ENCODE peak calls at places on chromosome 10, in nine cellular contexts. N, L, Y, S, M, G, B, X and E are unnamed samples.

GRCh38 chr10:95168694-95169093 is 25.3 kb upstream of the ACSM6 start:
- DNase-seq in N (no peak), B (no peak), M (no peak), X (no peak), Y (no peak), L (no peak), S (no peak), G (no peak), E (no peak)

GRCh38 chr10:122276611-122277205 is 5.6 kb downstream of the BTBD16 start:
- DNase-seq in M (no peak), B (no peak), X (peak; percentile 50), L (peak; percentile 48), S (no peak), Y (no peak), N (no peak), G (peak; percentile 65), E (no peak)

GRCh38 chr10:125203186-125203800 is 42.9 kb upstream of the CTBP2 start:
- DNase-seq in Y (no peak), X (no peak), M (no peak), B (no peak), N (peak; percentile 22), L (no peak), S (no peak), G (no peak), E (no peak)

GRCh38 chr10:3193751-3194150 is 21.2 kb upstream of the PITRM1 start:
- DNase-seq in N (no peak), S (no peak), B (no peak), M (no peak), G (no peak), Y (no peak), L (no peak), X (no peak), E (no peak)

GRCh38 chr10:70880077-70880534 is 8.3 kb downstream of the PCBD1 start:
- DNase-seq in Y (peak; percentile 82), N (peak; percentile 77), B (peak; percentile 87), G (peak; percentile 68), L (peak; percentile 68), M (peak; percentile 80), S (peak; percentile 72), X (peak; percentile 72), E (peak; percentile 65)

GRCh38 chr10:406976-407375 is 271.7 kb downstream of the ZMYND11 start:
- DNase-seq in N (no peak), G (no peak), B (no peak), S (no peak), M (no peak), L (no peak), Y (no peak), X (no peak), E (no peak)

GRCh38 chr10:128070721-128071416 is 55.4 kb downstream of the MKI67 start:
- DNase-seq in Y (peak; percentile 5), X (no peak), N (peak; percentile 48), M (peak; percentile 55), L (no peak), G (no peak), S (no peak), B (no peak), E (no peak)

GRCh38 chr10:51113007-51113406 is 38.7 kb downstream of the PRKG1 start:
- DNase-seq in N (no peak), S (no peak), X (no peak), Y (no peak), B (no peak), M (no peak), L (no peak), G (no peak), E (no peak)

DNA sequence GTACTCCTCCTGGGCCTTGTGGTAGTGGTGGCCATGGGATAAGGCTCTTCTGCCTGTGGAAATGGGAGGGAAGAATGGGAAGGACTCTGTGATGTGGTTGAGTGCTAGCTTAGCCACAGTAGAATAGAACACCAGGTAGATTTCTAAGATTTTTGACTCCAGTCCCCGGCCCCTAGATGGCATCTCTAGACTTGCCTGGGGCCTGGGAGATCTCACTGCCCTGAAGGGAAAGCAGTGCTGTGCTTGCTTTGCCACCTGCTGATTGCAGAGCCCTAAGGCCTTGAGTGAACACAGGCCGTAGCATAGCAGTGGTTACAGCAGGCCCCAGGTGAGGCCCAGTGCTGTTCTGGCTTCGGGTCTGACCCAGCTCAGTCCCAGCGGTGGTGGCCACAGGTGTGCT is 252.0 kb downstream of the TCF7L2 start:
- DNase-seq in S (no peak), X (no peak), B (no peak), L (no peak), N (no peak), G (no peak), M (no peak), Y (no peak), E (no peak)
- TF ChIP-seq CTCF in S (no peak), X (no peak), B (no peak), L (no peak), N (no peak), G (no peak), M (no peak), Y (no peak), E (no peak)

GRCh38 chr10:43372751-43373445 is 1.5 kb downstream of the FXYD4 start:
- DNase-seq in L (no peak), G (no peak), X (no peak), Y (no peak), N (no peak), M (no peak), S (no peak), B (no peak), E (no peak)

GRCh38 chr10:43373461-43373860 is 2.0 kb downstream of the FXYD4 start:
- DNase-seq in Y (no peak), N (no peak), B (no peak), X (no peak), M (no peak), G (no peak), S (no peak), L (no peak), E (no peak)

GRCh38 chr10:43371418-43371817 is at the start of gene FXYD4:
- DNase-seq in S (no peak), M (no peak), B (no peak), N (peak; percentile 74), X (no peak), G (no peak), L (no peak), Y (peak; percentile 74), E (no peak)

GRCh38 chr10:43370671-43371215 is 693 bp upstream of the FXYD4 start:
- DNase-seq in M (no peak), G (no peak), Y (no peak), N (no peak), S (no peak), L (no peak), X (no peak), B (no peak), E (no peak)

DNA sequence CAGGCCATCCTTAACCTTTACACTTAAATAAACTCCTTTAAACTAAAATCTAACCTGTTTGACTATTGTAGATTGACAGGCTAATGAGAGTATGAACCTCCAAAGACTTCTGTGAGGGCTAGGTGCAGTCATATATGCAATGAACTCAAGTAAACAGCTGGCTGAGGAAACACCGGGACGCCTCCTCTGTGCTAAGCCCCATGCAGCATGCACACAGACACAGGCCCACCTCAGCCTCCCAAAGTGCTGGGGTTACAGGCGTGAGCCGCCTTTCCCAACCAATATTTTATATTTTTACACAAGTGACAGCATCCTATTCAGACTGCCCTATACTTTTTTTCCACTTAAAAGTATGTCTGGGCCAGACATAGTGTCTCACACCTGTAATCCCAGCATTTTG is 1.5 kb upstream of the FXYD4 start:
- DNase-seq in G (no peak), B (no peak), L (no peak), S (no peak), M (no peak), X (no peak), N (no peak), Y (no peak), E (no peak)
- H3K4me3 ChIP-seq in G (no peak overlapping the region), B (no peak overlapping the region), L (no peak overlapping the region), S (no peak overlapping the region), M (no peak overlapping the region), X (no peak overlapping the region), N (no peak overlapping the region), Y (no peak overlapping the region), E (no peak overlapping the region)

DNA sequence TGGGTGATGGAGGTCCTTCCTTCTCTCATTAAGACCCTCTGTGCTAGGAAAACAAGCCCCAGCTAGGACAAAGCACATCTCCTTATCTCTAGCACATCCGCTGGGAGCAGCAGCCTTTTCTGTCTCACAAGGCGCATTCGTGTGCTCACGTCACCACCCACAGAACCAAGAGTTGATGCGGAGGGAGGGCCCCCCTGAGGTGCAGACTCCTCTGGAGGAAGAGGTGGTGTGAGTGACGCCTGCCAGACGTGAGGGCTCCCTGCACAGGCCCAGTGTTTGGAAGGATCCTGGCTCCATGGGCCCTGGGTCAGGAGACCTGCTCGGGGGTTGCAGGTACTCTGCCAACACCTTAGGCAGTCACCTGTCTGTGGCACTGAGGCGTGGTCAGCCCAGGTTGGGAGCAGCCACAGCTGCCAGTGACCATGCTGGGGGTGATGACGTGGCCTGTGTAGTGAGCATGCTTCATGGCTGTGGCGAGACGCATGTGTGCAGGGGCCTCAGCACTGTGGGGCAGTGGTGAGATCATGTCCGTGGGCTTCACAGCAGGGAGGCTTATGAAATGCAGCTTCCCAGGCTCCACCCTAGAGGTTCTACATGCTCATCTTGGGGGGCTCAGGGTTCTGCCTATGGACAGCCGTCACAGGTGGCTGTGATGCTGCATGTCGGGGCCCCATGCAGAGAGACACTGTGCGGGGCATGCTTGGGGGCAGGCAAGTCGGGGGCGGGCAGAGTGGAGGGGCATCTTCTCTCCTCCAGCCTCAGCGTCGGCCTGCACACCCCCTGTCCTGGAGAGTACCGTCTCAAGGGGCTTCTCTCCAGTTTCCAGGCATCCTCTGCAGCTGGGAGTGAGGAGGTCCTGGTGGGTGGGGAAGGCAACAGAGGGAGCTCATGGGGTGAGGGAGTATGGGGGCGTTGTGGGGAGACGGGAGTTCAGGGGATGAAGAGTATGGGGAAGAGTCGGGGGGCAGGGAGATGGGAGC is 56.2 kb upstream of the DPYSL4 start:
- DNase-seq in M (peak; percentile 50), X (no peak), S (no peak), B (no peak), Y (no peak), G (no peak), L (no peak), N (no peak), E (no peak)
- TF ChIP-seq CTCF in M (no peak), X (no peak), S (no peak), B (no peak), Y (no peak), G (no peak), L (no peak), N (no peak), E (no peak)

GRCh38 chr10:104331208-104331838 is 6.9 kb downstream of the ITPRIP start:
- DNase-seq in Y (peak; percentile 45), G (peak; percentile 65), X (no peak), N (no peak), S (no peak), B (no peak), L (peak; percentile 44), M (peak; percentile 67), E (no peak)

GRCh38 chr10:104328636-104328915 is 9.7 kb downstream of the ITPRIP start:
- DNase-seq in M (no peak), B (no peak), X (no peak), Y (no peak), N (no peak), G (no peak), L (no peak), S (peak; percentile 59), E (no peak)

GRCh38 chr10:104328916-104329710 is 9.2 kb downstream of the ITPRIP start:
- DNase-seq in S (peak; percentile 68), Y (no peak), N (no peak), X (peak; percentile 51), G (peak; percentile 92), M (peak; percentile 93), L (peak; percentile 94), B (no peak), E (no peak)

GRCh38 chr10:104330168-104331117 is 7.8 kb downstream of the ITPRIP start:
- DNase-seq in B (peak; percentile 71), S (peak; percentile 78), G (peak; percentile 84), Y (peak; percentile 54), L (no peak), X (no peak), N (no peak), M (peak; percentile 90), E (no peak)

GRCh38 chr10:104329754-104330153 is 8.5 kb downstream of the ITPRIP start:
- DNase-seq in Y (no peak), B (no peak), S (no peak), L (peak; percentile 47), N (no peak), G (peak; percentile 76), X (no peak), M (peak; percentile 71), E (no peak)
- H3K4me3 ChIP-seq in Y (no peak overlapping the region), B (no peak overlapping the region), S (no peak overlapping the region), L (peak overlapping the region; percentile 51), N (no peak overlapping the region), G (no peak overlapping the region), X (peak overlapping the region; percentile 14), M (no peak overlapping the region), E (peak overlapping the region; percentile 10)